ENCODE peak calls at places on chromosomes 4 and X, in eight cellular contexts. V, T, U, X, N, R, H and C are unnamed samples.

GRCh38 chr4:11496313-11496956 is 67.7 kb upstream of the HS3ST1 start:
- DNase-seq in V (no peak), T (no peak), U (no peak), X (no peak), N (no peak), R (no peak), H (no peak), C (no peak)

GRCh38 chrX:154660506-154660905 is 7.1 kb upstream of the CTAG2 start:
- DNase-seq in V (no peak), T (no peak), U (no peak), X (no peak), N (no peak), R (no peak), H (no peak), C (no peak)

GRCh38 chrX:102043380-102043779 is 82.1 kb upstream of the TCEAL2 start:
- DNase-seq in V (no peak), T (no peak), U (no peak), X (no peak), N (no peak), R (no peak), H (no peak), C (no peak)

GRCh38 chr4:111652206-111652605 is 493.0 kb upstream of the FAM241A start:
- DNase-seq in V (no peak), T (peak), U (no peak), X (no peak), N (no peak), R (no peak), H (no peak), C (no peak)

GRCh38 chrX:110852180-110852579 is 56.6 kb upstream of the CHRDL1 start:
- DNase-seq in V (peak), T (peak), U (no peak), X (no peak), N (no peak), R (no peak), H (no peak), C (no peak)

GRCh38 chrX:20913760-20914159 is 460.5 kb upstream of the CNKSR2 start:
- DNase-seq in V (peak), T (peak), U (no peak), X (no peak), N (no peak), R (no peak), H (no peak), C (no peak)

GRCh38 chr4:142284402-142285221 is 561.5 kb downstream of the INPP4B start:
- DNase-seq in V (no peak), T (no peak), U (no peak), X (no peak), N (no peak), R (no peak), H (no peak), C (no peak)

GRCh38 chr4:124167602-124168001 is 544.9 kb downstream of the ANKRD50 start:
- DNase-seq in V (no peak), T (no peak), U (no peak), X (no peak), N (no peak), R (no peak), H (no peak), C (no peak)